ENCODE peak calls at places on chromosomes 12 and 14, in nine cellular contexts. One of them, this sample, is unnamed.

GRCh38 chr12:130761537-130762318 is 45.6 kb upstream of the RIMBP2 start:
- DNase-seq in GM23338: peak; percentile 73
- DNase-seq in endothelial cell of umbilical vein: no peak
- DNase-seq in K562: peak; percentile 56
- DNase-seq in HFF-Myc: peak; percentile 2
- DNase-seq in A549: peak; percentile 72
- DNase-seq in foreskin fibroblast: peak; percentile 45
- DNase-seq in naive thymus-derived CD4-positive, alpha-beta T cell: peak; percentile 50
- DNase-seq in fibroblast of lung: peak; percentile 61
- DNase-seq in this sample: peak; percentile 50

GRCh38 chr12:11862794-11863193 is 207.9 kb upstream of the BCL2L14 start:
- DNase-seq in endothelial cell of umbilical vein: peak; percentile 69
- DNase-seq in GM23338: no peak
- DNase-seq in A549: no peak
- DNase-seq in naive thymus-derived CD4-positive, alpha-beta T cell: no peak
- DNase-seq in fibroblast of lung: peak; percentile 42
- DNase-seq in K562: no peak
- DNase-seq in foreskin fibroblast: peak; percentile 40
- DNase-seq in HFF-Myc: no peak
- DNase-seq in this sample: peak; percentile 61

GRCh38 chr12:4031703-4032291 is 158.6 kb upstream of the PARP11 start:
- DNase-seq in K562: no peak
- DNase-seq in endothelial cell of umbilical vein: peak; percentile 14
- DNase-seq in GM23338: no peak
- DNase-seq in HFF-Myc: no peak
- DNase-seq in foreskin fibroblast: no peak
- DNase-seq in fibroblast of lung: no peak
- DNase-seq in naive thymus-derived CD4-positive, alpha-beta T cell: no peak
- DNase-seq in A549: peak; percentile 16
- DNase-seq in this sample: peak; percentile 35

GRCh38 chr12:69502342-69503081 is 32.3 kb downstream of the FRS2 start:
- DNase-seq in endothelial cell of umbilical vein: no peak
- DNase-seq in HFF-Myc: no peak
- DNase-seq in fibroblast of lung: no peak
- DNase-seq in GM23338: no peak
- DNase-seq in A549: peak; percentile 31
- DNase-seq in naive thymus-derived CD4-positive, alpha-beta T cell: no peak
- DNase-seq in K562: no peak
- DNase-seq in foreskin fibroblast: peak; percentile 25
- DNase-seq in this sample: no peak

GRCh38 chr12:31204995-31205582 is 120.9 kb downstream of the SINHCAF start:
- DNase-seq in fibroblast of lung: peak; percentile 15
- DNase-seq in naive thymus-derived CD4-positive, alpha-beta T cell: peak; percentile 20
- DNase-seq in K562: no peak
- DNase-seq in endothelial cell of umbilical vein: peak; percentile 50
- DNase-seq in HFF-Myc: peak; percentile 22
- DNase-seq in A549: no peak
- DNase-seq in foreskin fibroblast: peak; percentile 8
- DNase-seq in GM23338: no peak
- DNase-seq in this sample: peak; percentile 97

GRCh38 chr12:104219361-104219892 is 3.8 kb downstream of the TXNRD1 start:
- DNase-seq in fibroblast of lung: peak; percentile 98
- DNase-seq in A549: peak; percentile 99
- DNase-seq in K562: no peak
- DNase-seq in foreskin fibroblast: peak; percentile 89
- DNase-seq in naive thymus-derived CD4-positive, alpha-beta T cell: no peak
- DNase-seq in GM23338: no peak
- DNase-seq in endothelial cell of umbilical vein: peak; percentile 95
- DNase-seq in HFF-Myc: peak; percentile 81
- DNase-seq in this sample: peak; percentile 99

GRCh38 chr14:74620497-74620921 is 8.5 kb upstream of the LTBP2 start:
- DNase-seq in A549: peak; percentile 71
- DNase-seq in K562: peak; percentile 62
- DNase-seq in fibroblast of lung: peak; percentile 73
- DNase-seq in foreskin fibroblast: peak; percentile 98
- DNase-seq in endothelial cell of umbilical vein: peak; percentile 97
- DNase-seq in GM23338: no peak
- DNase-seq in naive thymus-derived CD4-positive, alpha-beta T cell: no peak
- DNase-seq in HFF-Myc: peak; percentile 81
- DNase-seq in this sample: peak; percentile 97

GRCh38 chr14:76832503-76832988 is 6.3 kb downstream of the LRRC74A start:
- DNase-seq in foreskin fibroblast: no peak
- DNase-seq in HFF-Myc: no peak
- DNase-seq in K562: no peak
- DNase-seq in A549: no peak
- DNase-seq in endothelial cell of umbilical vein: no peak
- DNase-seq in naive thymus-derived CD4-positive, alpha-beta T cell: no peak
- DNase-seq in GM23338: no peak
- DNase-seq in fibroblast of lung: no peak
- DNase-seq in this sample: peak; percentile 53

GRCh38 chr14:73392329-73393257 is 65.8 kb downstream of the NUMB start:
- DNase-seq in endothelial cell of umbilical vein: no peak
- DNase-seq in A549: no peak
- DNase-seq in fibroblast of lung: no peak
- DNase-seq in HFF-Myc: no peak
- DNase-seq in K562: no peak
- DNase-seq in foreskin fibroblast: no peak
- DNase-seq in GM23338: no peak
- DNase-seq in naive thymus-derived CD4-positive, alpha-beta T cell: no peak
- DNase-seq in this sample: no peak

GRCh38 chr14:30507209-30507608 is 51.7 kb upstream of the G2E3 start:
- DNase-seq in fibroblast of lung: no peak
- DNase-seq in endothelial cell of umbilical vein: no peak
- DNase-seq in K562: no peak
- DNase-seq in naive thymus-derived CD4-positive, alpha-beta T cell: no peak
- DNase-seq in GM23338: no peak
- DNase-seq in HFF-Myc: no peak
- DNase-seq in A549: no peak
- DNase-seq in foreskin fibroblast: no peak
- DNase-seq in this sample: no peak

GRCh38 chr12:72076558-72076915 is 137.9 kb downstream of the TPH2 start:
- DNase-seq in HFF-Myc: no peak
- DNase-seq in naive thymus-derived CD4-positive, alpha-beta T cell: no peak
- DNase-seq in K562: no peak
- DNase-seq in fibroblast of lung: no peak
- DNase-seq in foreskin fibroblast: no peak
- DNase-seq in A549: no peak
- DNase-seq in endothelial cell of umbilical vein: no peak
- DNase-seq in GM23338: no peak
- DNase-seq in this sample: no peak

GRCh38 chr14:27040552-27040951 is 442.7 kb upstream of the NOVA1 start:
- DNase-seq in naive thymus-derived CD4-positive, alpha-beta T cell: no peak
- DNase-seq in foreskin fibroblast: no peak
- DNase-seq in GM23338: no peak
- DNase-seq in endothelial cell of umbilical vein: no peak
- DNase-seq in fibroblast of lung: no peak
- DNase-seq in A549: no peak
- DNase-seq in K562: no peak
- DNase-seq in HFF-Myc: no peak
- DNase-seq in this sample: no peak

GRCh38 chr14:31926123-31926522 is 151.0 kb upstream of the ARHGAP5 start:
- DNase-seq in A549: peak; percentile 71
- DNase-seq in HFF-Myc: no peak
- DNase-seq in K562: peak; percentile 29
- DNase-seq in naive thymus-derived CD4-positive, alpha-beta T cell: peak; percentile 48
- DNase-seq in endothelial cell of umbilical vein: peak; percentile 60
- DNase-seq in GM23338: peak; percentile 79
- DNase-seq in fibroblast of lung: peak; percentile 65
- DNase-seq in foreskin fibroblast: no peak
- DNase-seq in this sample: peak; percentile 61

GRCh38 chr12:54195736-54196347 is 7.1 kb upstream of the SMUG1 start:
- DNase-seq in GM23338: no peak
- DNase-seq in endothelial cell of umbilical vein: peak; percentile 39
- DNase-seq in fibroblast of lung: peak; percentile 65
- DNase-seq in HFF-Myc: no peak
- DNase-seq in naive thymus-derived CD4-positive, alpha-beta T cell: no peak
- DNase-seq in foreskin fibroblast: peak; percentile 48
- DNase-seq in A549: no peak
- DNase-seq in K562: peak; percentile 51
- DNase-seq in this sample: peak; percentile 65

GRCh38 chr12:95605087-95605486 is 53.8 kb upstream of the USP44 start:
- DNase-seq in fibroblast of lung: peak; percentile 22
- DNase-seq in endothelial cell of umbilical vein: peak; percentile 90
- DNase-seq in GM23338: no peak
- DNase-seq in HFF-Myc: no peak
- DNase-seq in K562: no peak
- DNase-seq in A549: peak; percentile 53
- DNase-seq in foreskin fibroblast: no peak
- DNase-seq in naive thymus-derived CD4-positive, alpha-beta T cell: no peak
- DNase-seq in this sample: peak; percentile 65

GRCh38 chr12:124568431-124569374 is 1.3 kb upstream of the NCOR2 start:
- DNase-seq in A549: peak; percentile 79
- DNase-seq in foreskin fibroblast: peak; percentile 83
- DNase-seq in fibroblast of lung: peak; percentile 96
- DNase-seq in endothelial cell of umbilical vein: no peak
- DNase-seq in HFF-Myc: peak; percentile 87
- DNase-seq in K562: peak; percentile 44
- DNase-seq in GM23338: peak; percentile 71
- DNase-seq in naive thymus-derived CD4-positive, alpha-beta T cell: no peak
- DNase-seq in this sample: peak; percentile 93

DNA sequence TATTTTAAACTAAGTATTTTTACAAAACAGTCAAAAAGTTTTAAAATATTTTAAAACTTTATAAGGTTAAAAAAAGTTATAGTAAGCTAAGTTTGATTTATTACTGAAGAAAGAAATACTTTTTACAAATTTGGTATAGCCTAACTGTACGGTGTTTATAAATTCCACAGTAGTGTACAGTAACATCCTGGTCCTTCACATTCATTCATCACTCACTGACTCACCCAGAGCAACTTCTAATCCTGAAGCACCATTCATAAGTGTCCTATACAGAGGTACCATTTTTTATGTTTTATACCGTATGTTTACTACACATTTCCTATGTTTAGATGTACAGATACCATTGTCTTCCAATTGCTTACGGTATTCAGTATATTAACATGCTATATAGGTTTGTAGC is 170.0 kb downstream of the KLHL28 start:
- DNase-seq in GM23338: no peak
- DNase-seq in A549: no peak
- DNase-seq in foreskin fibroblast: no peak
- DNase-seq in K562: no peak
- DNase-seq in fibroblast of lung: no peak
- DNase-seq in HFF-Myc: no peak
- DNase-seq in endothelial cell of umbilical vein: no peak
- DNase-seq in naive thymus-derived CD4-positive, alpha-beta T cell: no peak
- DNase-seq in this sample: peak; percentile 14
- H3K4me3 ChIP-seq in GM23338: no peak overlapping the region
- H3K4me3 ChIP-seq in A549: no peak overlapping the region
- H3K4me3 ChIP-seq in foreskin fibroblast: no peak overlapping the region
- H3K4me3 ChIP-seq in K562: no peak overlapping the region
- H3K4me3 ChIP-seq in fibroblast of lung: no peak overlapping the region
- H3K4me3 ChIP-seq in HFF-Myc: no peak overlapping the region
- H3K4me3 ChIP-seq in endothelial cell of umbilical vein: no peak overlapping the region
- H3K4me3 ChIP-seq in naive thymus-derived CD4-positive, alpha-beta T cell: no peak overlapping the region
- H3K4me3 ChIP-seq in this sample: no peak overlapping the region

GRCh38 chr14:34262511-34262910 is 199.5 kb downstream of the SPTSSA start:
- DNase-seq in endothelial cell of umbilical vein: no peak
- DNase-seq in foreskin fibroblast: no peak
- DNase-seq in fibroblast of lung: no peak
- DNase-seq in A549: no peak
- DNase-seq in HFF-Myc: no peak
- DNase-seq in naive thymus-derived CD4-positive, alpha-beta T cell: no peak
- DNase-seq in K562: no peak
- DNase-seq in GM23338: no peak
- DNase-seq in this sample: no peak
- H3K4me3 ChIP-seq in endothelial cell of umbilical vein: no peak overlapping the region
- H3K4me3 ChIP-seq in foreskin fibroblast: no peak overlapping the region
- H3K4me3 ChIP-seq in fibroblast of lung: no peak overlapping the region
- H3K4me3 ChIP-seq in A549: no peak overlapping the region
- H3K4me3 ChIP-seq in HFF-Myc: no peak overlapping the region
- H3K4me3 ChIP-seq in naive thymus-derived CD4-positive, alpha-beta T cell: no peak overlapping the region
- H3K4me3 ChIP-seq in K562: no peak overlapping the region
- H3K4me3 ChIP-seq in GM23338: no peak overlapping the region
- H3K4me3 ChIP-seq in this sample: no peak overlapping the region

DNA sequence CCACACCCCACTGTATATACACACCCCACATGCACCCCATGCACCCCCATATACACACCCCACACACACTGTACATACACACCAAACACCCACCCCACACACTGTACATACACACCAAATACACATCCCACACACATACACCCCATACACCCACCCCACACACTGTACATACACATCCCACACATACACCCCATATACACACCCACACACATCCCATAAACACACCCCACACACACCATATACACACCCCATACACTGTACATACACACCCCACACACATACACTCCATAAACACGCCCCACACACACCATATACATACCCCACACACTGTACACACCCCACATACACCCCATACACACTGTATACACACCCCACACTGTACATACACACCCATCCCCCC is 82.3 kb downstream of the NOC4L start:
- DNase-seq in A549: no peak
- DNase-seq in endothelial cell of umbilical vein: no peak
- DNase-seq in fibroblast of lung: no peak
- DNase-seq in GM23338: no peak
- DNase-seq in foreskin fibroblast: no peak
- DNase-seq in naive thymus-derived CD4-positive, alpha-beta T cell: no peak
- DNase-seq in HFF-Myc: no peak
- DNase-seq in K562: no peak
- DNase-seq in this sample: no peak
- H3K4me3 ChIP-seq in A549: no peak overlapping the region
- H3K4me3 ChIP-seq in endothelial cell of umbilical vein: no peak overlapping the region
- H3K4me3 ChIP-seq in fibroblast of lung: no peak overlapping the region
- H3K4me3 ChIP-seq in GM23338: no peak overlapping the region
- H3K4me3 ChIP-seq in foreskin fibroblast: no peak overlapping the region
- H3K4me3 ChIP-seq in naive thymus-derived CD4-positive, alpha-beta T cell: no peak overlapping the region
- H3K4me3 ChIP-seq in HFF-Myc: no peak overlapping the region
- H3K4me3 ChIP-seq in K562: no peak overlapping the region
- H3K4me3 ChIP-seq in this sample: no peak overlapping the region

GRCh38 chr14:49863483-49864262 is 11.1 kb upstream of the NEMF start:
- DNase-seq in HFF-Myc: no peak
- DNase-seq in GM23338: peak; percentile 33
- DNase-seq in K562: peak; percentile 44
- DNase-seq in naive thymus-derived CD4-positive, alpha-beta T cell: peak; percentile 42
- DNase-seq in endothelial cell of umbilical vein: peak; percentile 21
- DNase-seq in fibroblast of lung: no peak
- DNase-seq in A549: no peak
- DNase-seq in foreskin fibroblast: no peak
- DNase-seq in this sample: peak; percentile 22

GRCh38 chr14:49870908-49871307 is 18.3 kb upstream of the NEMF start:
- DNase-seq in HFF-Myc: no peak
- DNase-seq in GM23338: no peak
- DNase-seq in A549: no peak
- DNase-seq in naive thymus-derived CD4-positive, alpha-beta T cell: no peak
- DNase-seq in fibroblast of lung: no peak
- DNase-seq in K562: no peak
- DNase-seq in foreskin fibroblast: no peak
- DNase-seq in endothelial cell of umbilical vein: no peak
- DNase-seq in this sample: no peak

GRCh38 chr14:49867831-49868719 is 15.5 kb upstream of the NEMF start:
- DNase-seq in GM23338: peak; percentile 94
- DNase-seq in A549: peak; percentile 98
- DNase-seq in K562: peak; percentile 90
- DNase-seq in fibroblast of lung: peak; percentile 96
- DNase-seq in HFF-Myc: peak; percentile 69
- DNase-seq in naive thymus-derived CD4-positive, alpha-beta T cell: peak; percentile 93
- DNase-seq in endothelial cell of umbilical vein: peak; percentile 95
- DNase-seq in foreskin fibroblast: peak; percentile 98
- DNase-seq in this sample: peak; percentile 97

GRCh38 chr14:49865431-49865859 is 12.9 kb upstream of the NEMF start:
- DNase-seq in HFF-Myc: peak; percentile 41
- DNase-seq in A549: peak; percentile 75
- DNase-seq in foreskin fibroblast: peak; percentile 60
- DNase-seq in K562: no peak
- DNase-seq in fibroblast of lung: peak; percentile 73
- DNase-seq in endothelial cell of umbilical vein: peak; percentile 70
- DNase-seq in naive thymus-derived CD4-positive, alpha-beta T cell: peak; percentile 72
- DNase-seq in GM23338: peak; percentile 89
- DNase-seq in this sample: peak; percentile 77

GRCh38 chr14:49868720-49869114 is 16.1 kb upstream of the NEMF start:
- DNase-seq in A549: no peak
- DNase-seq in GM23338: no peak
- DNase-seq in HFF-Myc: no peak
- DNase-seq in endothelial cell of umbilical vein: no peak
- DNase-seq in naive thymus-derived CD4-positive, alpha-beta T cell: no peak
- DNase-seq in foreskin fibroblast: no peak
- DNase-seq in fibroblast of lung: no peak
- DNase-seq in K562: no peak
- DNase-seq in this sample: no peak
- H3K4me3 ChIP-seq in A549: peak overlapping the region; percentile 52
- H3K4me3 ChIP-seq in GM23338: peak overlapping the region; percentile 70
- H3K4me3 ChIP-seq in HFF-Myc: peak overlapping the region; percentile 47
- H3K4me3 ChIP-seq in endothelial cell of umbilical vein: peak overlapping the region; percentile 38
- H3K4me3 ChIP-seq in naive thymus-derived CD4-positive, alpha-beta T cell: peak overlapping the region; percentile 42
- H3K4me3 ChIP-seq in foreskin fibroblast: peak overlapping the region; percentile 70
- H3K4me3 ChIP-seq in fibroblast of lung: peak overlapping the region; percentile 38
- H3K4me3 ChIP-seq in K562: peak overlapping the region; percentile 34
- H3K4me3 ChIP-seq in this sample: peak overlapping the region; percentile 52